ENCODE peak calls at places on chromosome 22, in ten cellular contexts. Y, A, K, O, Z, I, F, V, N and T are unnamed samples.

GRCh38 chr22:28052818-28053217 is 133.8 kb upstream of the PITPNB start:
- DNase-seq in Z (no peak), A (peak; percentile 72), N (no peak), O (no peak), F (no peak), K (no peak), V (no peak), I (no peak), Y (no peak), T (peak; percentile 69)

GRCh38 chr22:41998361-41999261 is at the start of gene WBP2NL:
- DNase-seq in A (peak; percentile 82), I (peak; percentile 80), K (peak; percentile 79), V (no peak), F (peak; percentile 94), N (no peak), Y (peak; percentile 37), O (peak; percentile 91), Z (peak; percentile 59), T (no peak)

GRCh38 chr22:37211075-37211852 is 1.0 kb downstream of the SSTR3 start:
- DNase-seq in A (no peak), F (no peak), Y (no peak), O (peak; percentile 33), I (no peak), Z (no peak), K (no peak), N (no peak), V (no peak), T (no peak)

GRCh38 chr22:49628351-49629023 is 199.2 kb downstream of the BRD1 start:
- DNase-seq in F (peak; percentile 33), K (no peak), N (no peak), I (no peak), Y (no peak), O (peak; percentile 72), V (no peak), A (peak; percentile 79), Z (no peak), T (peak; percentile 22)

GRCh38 chr22:22047266-22047665 is 64.7 kb upstream of the TOP3B start:
- DNase-seq in F (no peak), K (no peak), O (no peak), I (no peak), Y (no peak), V (no peak), Z (no peak), N (no peak), A (no peak), T (no peak)

GRCh38 chr22:46065733-46066454 is 84.4 kb upstream of the PPARA start:
- DNase-seq in F (no peak), V (no peak), I (no peak), Y (no peak), K (no peak), A (no peak), O (no peak), Z (no peak), N (peak; percentile 23), T (no peak)

GRCh38 chr22:42786606-42787356 is 66.1 kb upstream of the A4GALT start:
- DNase-seq in I (no peak), K (no peak), Y (no peak), V (no peak), A (no peak), F (no peak), O (no peak), Z (no peak), N (no peak), T (no peak)

GRCh38 chr22:37968452-37969251 is 15.2 kb downstream of the POLR2F start:
- DNase-seq in V (no peak), N (no peak), A (no peak), Y (no peak), K (no peak), I (no peak), F (no peak), Z (no peak), O (no peak), T (no peak)

GRCh38 chr22:37546436-37547248 is 13.6 kb upstream of the CDC42EP1 start:
- DNase-seq in Y (no peak), O (peak; percentile 86), F (no peak), Z (no peak), A (no peak), V (no peak), K (no peak), I (no peak), N (peak; percentile 65), T (no peak)

GRCh38 chr22:37431811-37432707 is 4.8 kb upstream of the ELFN2 start:
- DNase-seq in F (no peak), Z (no peak), I (no peak), V (no peak), N (peak; percentile 96), A (no peak), K (no peak), Y (peak; percentile 82), O (no peak), T (no peak)

GRCh38 chr22:31046591-31047226 is 34.4 kb upstream of the SMTN start:
- DNase-seq in I (no peak), K (no peak), O (no peak), N (no peak), Z (no peak), F (no peak), A (peak; percentile 1), Y (no peak), V (peak; percentile 25), T (peak; percentile 20)

GRCh38 chr22:26986051-26986881 is 328.9 kb downstream of the MIAT start:
- DNase-seq in A (no peak), F (no peak), Z (no peak), I (no peak), V (no peak), N (no peak), K (no peak), O (no peak), Y (no peak), T (no peak)

GRCh38 chr22:25668437-25668836 is 73.6 kb upstream of the MYO18B start:
- DNase-seq in V (no peak), Y (no peak), N (no peak), A (no peak), F (no peak), I (no peak), Z (no peak), O (no peak), K (no peak), T (no peak)

GRCh38 chr22:31607696-31608095 is 54.3 kb downstream of the PISD start:
- DNase-seq in K (no peak), N (no peak), Y (no peak), A (no peak), V (no peak), I (no peak), O (peak; percentile 57), Z (no peak), F (no peak), T (no peak)

GRCh38 chr22:45526768-45527360 is 24.2 kb downstream of the FBLN1 start:
- DNase-seq in Z (no peak), O (no peak), N (no peak), F (no peak), I (no peak), Y (no peak), V (no peak), A (no peak), K (no peak), T (no peak)

GRCh38 chr22:46150615-46151423 is 493 bp downstream of the PPARA start:
- DNase-seq in I (peak; percentile 51), F (peak; percentile 49), K (no peak), A (no peak), Y (no peak), O (peak; percentile 82), Z (no peak), V (peak; percentile 26), N (no peak), T (no peak)

GRCh38 chr22:30605449-30606110 is 1.4 kb upstream of the TCN2 start:
- DNase-seq in V (peak; percentile 48), Z (peak; percentile 40), A (peak; percentile 25), I (peak; percentile 15), N (peak; percentile 26), Y (peak; percentile 64), K (no peak), F (no peak), O (no peak), T (peak; percentile 52)

GRCh38 chr22:25829808-25830777 is 88.1 kb downstream of the MYO18B start:
- DNase-seq in O (no peak), V (no peak), F (no peak), Y (no peak), A (no peak), Z (no peak), N (no peak), I (no peak), K (no peak), T (no peak)

GRCh38 chr22:20108757-20109230 is 7.1 kb upstream of the RANBP1 start:
- DNase-seq in A (no peak), Y (no peak), O (no peak), Z (no peak), V (no peak), F (no peak), K (no peak), I (no peak), N (no peak), T (no peak)

GRCh38 chr22:46012182-46012880 is 35.4 kb upstream of the WNT7B start:
- DNase-seq in Z (no peak), Y (no peak), O (peak; percentile 74), K (no peak), N (no peak), A (no peak), V (no peak), F (no peak), I (no peak), T (no peak)

GRCh38 chr22:46027219-46028068 is 50.5 kb upstream of the WNT7B start:
- DNase-seq in Y (peak; percentile 6), K (no peak), O (peak; percentile 88), N (no peak), F (peak; percentile 55), Z (peak; percentile 22), A (no peak), I (no peak), V (peak; percentile 35), T (no peak)

GRCh38 chr22:34430386-34430785 is 510.1 kb upstream of the LARGE1 start:
- DNase-seq in O (no peak), I (no peak), Y (no peak), F (no peak), A (no peak), N (no peak), K (no peak), V (no peak), Z (no peak), T (no peak)

GRCh38 chr22:30265851-30266444 is 703 bp downstream of the OSM start:
- DNase-seq in I (peak; percentile 77), F (no peak), O (no peak), V (no peak), Z (no peak), K (peak; percentile 69), Y (peak; percentile 87), N (no peak), A (no peak), T (no peak)

GRCh38 chr22:38220653-38221386 is 19.0 kb downstream of the MAFF start:
- DNase-seq in V (no peak), I (no peak), Z (no peak), N (no peak), F (no peak), O (no peak), K (no peak), A (no peak), Y (no peak), T (no peak)

GRCh38 chr22:43044402-43044801 is 29.5 kb upstream of the PACSIN2 start:
- DNase-seq in F (no peak), A (no peak), V (no peak), Y (no peak), I (no peak), N (no peak), O (no peak), Z (no peak), K (no peak), T (no peak)

GRCh38 chr22:20117656-20118571 is 888 bp upstream of the TRMT2A start:
- DNase-seq in Z (no peak), K (no peak), I (no peak), Y (peak; percentile 32), F (no peak), N (no peak), V (no peak), O (peak; percentile 83), A (no peak), T (no peak)

GRCh38 chr22:37303821-37304274 is 21.5 kb downstream of the CYTH4 start:
- DNase-seq in Y (peak; percentile 97), A (no peak), F (no peak), K (no peak), O (no peak), I (no peak), V (no peak), N (peak; percentile 79), Z (no peak), T (no peak)

GRCh38 chr22:50573491-50574382 is 4.5 kb downstream of the CPT1B start:
- DNase-seq in F (no peak), O (peak; percentile 69), Z (no peak), Y (no peak), V (no peak), A (no peak), N (no peak), I (no peak), K (no peak), T (no peak)